ENCODE peak calls at places on chromosome 20, in ten cellular contexts. X, T, A, R, L, C, U, G, N and V are unnamed samples.

GRCh38 chr20:60050193-60050960 is 92.2 kb downstream of the CDH26 start:
- DNase-seq in X (no peak), T (peak; percentile 13), A (no peak), R (no peak), L (no peak), C (no peak), U (no peak), G (no peak), N (peak; percentile 80), V (no peak)

GRCh38 chr20:9903048-9903651 is 64.3 kb upstream of the PAK5 start:
- DNase-seq in X (no peak), T (peak; percentile 6), A (no peak), R (no peak), L (no peak), C (peak; percentile 3), U (no peak), G (no peak), N (no peak), V (no peak)

GRCh38 chr20:17505664-17506517 is 25.3 kb downstream of the BFSP1 start:
- DNase-seq in X (no peak), T (no peak), A (no peak), R (no peak), L (no peak), C (peak; percentile 50), U (no peak), G (no peak), N (peak; percentile 91), V (no peak)

GRCh38 chr20:58086763-58087566 is 141.5 kb downstream of the ANKRD60 start:
- DNase-seq in X (peak; percentile 52), T (peak; percentile 22), A (peak; percentile 1), R (no peak), L (peak; percentile 29), C (peak; percentile 60), U (no peak), G (peak; percentile 46), N (peak; percentile 78), V (peak; percentile 21)

GRCh38 chr20:49983123-49983847 is 505 bp downstream of the SNAI1 start:
- DNase-seq in X (no peak), T (no peak), A (no peak), R (no peak), L (no peak), C (no peak), U (no peak), G (no peak), N (no peak), V (no peak)

GRCh38 chr20:58650181-58650775 is 805 bp upstream of the STX16 start:
- DNase-seq in X (no peak), T (no peak), A (no peak), R (no peak), L (no peak), C (no peak), U (peak; percentile 85), G (peak; percentile 84), N (no peak), V (no peak)

GRCh38 chr20:56504373-56505005 is 20.1 kb upstream of the FAM209A start:
- DNase-seq in X (no peak), T (peak; percentile 11), A (no peak), R (no peak), L (no peak), C (no peak), U (no peak), G (no peak), N (no peak), V (no peak)

GRCh38 chr20:19435820-19436219 is 223.4 kb downstream of the SLC24A3 start:
- DNase-seq in X (no peak), T (no peak), A (no peak), R (no peak), L (no peak), C (no peak), U (no peak), G (no peak), N (no peak), V (no peak)

GRCh38 chr20:17648782-17649730 is 33.0 kb downstream of the RRBP1 start:
- DNase-seq in X (peak; percentile 50), T (peak; percentile 5), A (no peak), R (no peak), L (no peak), C (no peak), U (peak; percentile 79), G (peak; percentile 64), N (peak; percentile 37), V (no peak)

GRCh38 chr20:1566701-1567100 is 9.2 kb upstream of the SIRPD start:
- DNase-seq in X (no peak), T (peak; percentile 27), A (no peak), R (no peak), L (no peak), C (no peak), U (no peak), G (peak; percentile 0), N (peak; percentile 39), V (no peak)

GRCh38 chr20:41110930-41111577 is 26.3 kb upstream of the PLCG1 start:
- DNase-seq in X (no peak), T (no peak), A (no peak), R (no peak), L (no peak), C (no peak), U (no peak), G (no peak), N (peak; percentile 53), V (no peak)

GRCh38 chr20:25017257-25017803 is 24.8 kb upstream of the APMAP start:
- DNase-seq in X (peak; percentile 65), T (no peak), A (peak; percentile 49), R (no peak), L (peak; percentile 87), C (no peak), U (no peak), G (no peak), N (peak; percentile 64), V (no peak)

GRCh38 chr20:62501801-62502495 is 26.2 kb upstream of the GATA5 start:
- DNase-seq in X (no peak), T (peak; percentile 92), A (no peak), R (no peak), L (no peak), C (peak; percentile 79), U (no peak), G (peak; percentile 78), N (peak; percentile 60), V (no peak)

GRCh38 chr20:47032969-47033578 is 138.4 kb downstream of the EYA2 start:
- DNase-seq in X (no peak), T (no peak), A (no peak), R (no peak), L (no peak), C (no peak), U (no peak), G (no peak), N (no peak), V (no peak)

GRCh38 chr20:63702751-63703470 is 4.9 kb downstream of the ARFRP1 start:
- DNase-seq in X (no peak), T (no peak), A (no peak), R (no peak), L (no peak), C (no peak), U (peak; percentile 13), G (no peak), N (no peak), V (no peak)

GRCh38 chr20:21099653-21100589 is 6.2 kb downstream of the LINC00237 start:
- DNase-seq in X (peak; percentile 74), T (peak; percentile 55), A (no peak), R (peak; percentile 17), L (peak; percentile 16), C (peak; percentile 10), U (peak; percentile 56), G (peak; percentile 62), N (peak; percentile 57), V (no peak)

GRCh38 chr20:14947536-14947935 is 610.1 kb upstream of the FLRT3 start:
- DNase-seq in X (no peak), T (no peak), A (no peak), R (no peak), L (no peak), C (no peak), U (no peak), G (no peak), N (no peak), V (no peak)

GRCh38 chr20:208937-209566 is 18.0 kb upstream of the DEFB129 start:
- DNase-seq in X (peak; percentile 15), T (peak; percentile 63), A (no peak), R (no peak), L (peak; percentile 7), C (peak; percentile 83), U (peak; percentile 24), G (peak; percentile 41), N (peak; percentile 34), V (no peak)

GRCh38 chr20:57657537-57658446 is 37.6 kb upstream of the ZBP1 start:
- DNase-seq in X (peak; percentile 69), T (no peak), A (no peak), R (no peak), L (no peak), C (no peak), U (peak; percentile 35), G (no peak), N (peak; percentile 97), V (peak; percentile 13)

GRCh38 chr20:23078351-23078993 is 7.7 kb downstream of the CD93 start:
- DNase-seq in X (no peak), T (no peak), A (no peak), R (no peak), L (no peak), C (peak; percentile 76), U (no peak), G (no peak), N (no peak), V (no peak)

GRCh38 chr20:32999603-33000250 is 4.5 kb downstream of the SUN5 start:
- DNase-seq in X (no peak), T (no peak), A (no peak), R (no peak), L (no peak), C (no peak), U (no peak), G (no peak), N (no peak), V (no peak)

GRCh38 chr20:45911486-45912343 is at the start of gene PLTP:
- DNase-seq in X (no peak), T (peak; percentile 68), A (no peak), R (no peak), L (peak; percentile 35), C (peak; percentile 75), U (peak; percentile 62), G (peak; percentile 38), N (no peak), V (peak; percentile 58)

GRCh38 chr20:48015943-48016723 is 230.9 kb upstream of the SULF2 start:
- DNase-seq in X (no peak), T (no peak), A (no peak), R (no peak), L (no peak), C (peak; percentile 96), U (no peak), G (no peak), N (no peak), V (no peak)

GRCh38 chr20:6993016-6993415 is 225.5 kb downstream of the BMP2 start:
- DNase-seq in X (no peak), T (no peak), A (no peak), R (no peak), L (no peak), C (peak; percentile 2), U (no peak), G (no peak), N (peak; percentile 91), V (no peak)

GRCh38 chr20:47196091-47197081 is 160.1 kb downstream of the ZMYND8 start:
- DNase-seq in X (peak; percentile 70), T (peak; percentile 71), A (peak; percentile 43), R (peak; percentile 54), L (peak; percentile 80), C (peak; percentile 77), U (peak; percentile 81), G (peak; percentile 81), N (peak; percentile 89), V (peak; percentile 47)

GRCh38 chr20:15922556-15922955 is 650.7 kb downstream of the KIF16B start:
- DNase-seq in X (no peak), T (no peak), A (no peak), R (no peak), L (no peak), C (no peak), U (no peak), G (no peak), N (no peak), V (no peak)

GRCh38 chr20:5974531-5974930 is 24.1 kb downstream of the MCM8 start:
- DNase-seq in X (no peak), T (no peak), A (no peak), R (no peak), L (no peak), C (no peak), U (no peak), G (no peak), N (no peak), V (no peak)